ENCODE peak calls at places on chromosomes 1 and 21, in nine cellular contexts. One of them, this sample, is unnamed.

GRCh38 chr1:162854245-162854860 is 6.6 kb downstream of the CCDC190 start:
- DNase-seq in activated T-cell treated with anti-CD3 and anti-CD28 coated beads, Interleukin-2, amount 50 U/mL, for 72 hours: peak; percentile 46
- DNase-seq in heart right ventricle: peak; percentile 47
- DNase-seq in fibroblast of gingiva: peak; percentile 75
- DNase-seq in fibroblast of the conjunctiva: peak; percentile 71
- DNase-seq in NCI-H1092 treated with DMSO at 0.1 percent for 48 hours: peak; percentile 84
- DNase-seq in SHP77: peak; percentile 77
- DNase-seq in posterior cingulate gyrus: peak; percentile 71
- DNase-seq in RPMI8226: peak; percentile 75
- DNase-seq in this sample: peak; percentile 7

GRCh38 chr1:76314730-76315129 is 240.2 kb downstream of the ST6GALNAC3 start:
- DNase-seq in activated T-cell treated with anti-CD3 and anti-CD28 coated beads, Interleukin-2, amount 50 U/mL, for 72 hours: no peak
- DNase-seq in heart right ventricle: no peak
- DNase-seq in fibroblast of gingiva: no peak
- DNase-seq in fibroblast of the conjunctiva: no peak
- DNase-seq in NCI-H1092 treated with DMSO at 0.1 percent for 48 hours: no peak
- DNase-seq in SHP77: no peak
- DNase-seq in posterior cingulate gyrus: no peak
- DNase-seq in RPMI8226: no peak
- DNase-seq in this sample: no peak

GRCh38 chr1:149917590-149918144 is at the start of gene SV2A:
- DNase-seq in activated T-cell treated with anti-CD3 and anti-CD28 coated beads, Interleukin-2, amount 50 U/mL, for 72 hours: peak; percentile 49
- DNase-seq in heart right ventricle: no peak
- DNase-seq in fibroblast of gingiva: peak; percentile 69
- DNase-seq in fibroblast of the conjunctiva: peak; percentile 41
- DNase-seq in NCI-H1092 treated with DMSO at 0.1 percent for 48 hours: peak; percentile 73
- DNase-seq in SHP77: peak; percentile 88
- DNase-seq in posterior cingulate gyrus: peak; percentile 78
- DNase-seq in RPMI8226: no peak
- DNase-seq in this sample: peak; percentile 39

GRCh38 chr1:97144527-97144926 is 422.9 kb downstream of the PTBP2 start:
- DNase-seq in activated T-cell treated with anti-CD3 and anti-CD28 coated beads, Interleukin-2, amount 50 U/mL, for 72 hours: no peak
- DNase-seq in heart right ventricle: no peak
- DNase-seq in fibroblast of gingiva: peak; percentile 11
- DNase-seq in fibroblast of the conjunctiva: peak; percentile 22
- DNase-seq in NCI-H1092 treated with DMSO at 0.1 percent for 48 hours: no peak
- DNase-seq in SHP77: no peak
- DNase-seq in posterior cingulate gyrus: no peak
- DNase-seq in RPMI8226: no peak
- DNase-seq in this sample: no peak

GRCh38 chr1:70143052-70143659 is 62.2 kb downstream of the LRRC40 start:
- DNase-seq in activated T-cell treated with anti-CD3 and anti-CD28 coated beads, Interleukin-2, amount 50 U/mL, for 72 hours: no peak
- DNase-seq in heart right ventricle: no peak
- DNase-seq in fibroblast of gingiva: peak; percentile 61
- DNase-seq in fibroblast of the conjunctiva: peak; percentile 37
- DNase-seq in NCI-H1092 treated with DMSO at 0.1 percent for 48 hours: no peak
- DNase-seq in SHP77: no peak
- DNase-seq in posterior cingulate gyrus: no peak
- DNase-seq in RPMI8226: no peak
- DNase-seq in this sample: no peak

GRCh38 chr1:203536981-203537455 is 43.1 kb downstream of the OPTC start:
- DNase-seq in activated T-cell treated with anti-CD3 and anti-CD28 coated beads, Interleukin-2, amount 50 U/mL, for 72 hours: no peak
- DNase-seq in heart right ventricle: no peak
- DNase-seq in fibroblast of gingiva: peak; percentile 45
- DNase-seq in fibroblast of the conjunctiva: peak; percentile 36
- DNase-seq in NCI-H1092 treated with DMSO at 0.1 percent for 48 hours: no peak
- DNase-seq in SHP77: no peak
- DNase-seq in posterior cingulate gyrus: no peak
- DNase-seq in RPMI8226: no peak
- DNase-seq in this sample: no peak

GRCh38 chr1:178093958-178094751 is at the start of gene RASAL2:
- DNase-seq in activated T-cell treated with anti-CD3 and anti-CD28 coated beads, Interleukin-2, amount 50 U/mL, for 72 hours: peak; percentile 15
- DNase-seq in heart right ventricle: peak; percentile 68
- DNase-seq in fibroblast of gingiva: peak; percentile 67
- DNase-seq in fibroblast of the conjunctiva: no peak
- DNase-seq in NCI-H1092 treated with DMSO at 0.1 percent for 48 hours: peak; percentile 84
- DNase-seq in SHP77: peak; percentile 37
- DNase-seq in posterior cingulate gyrus: peak; percentile 60
- DNase-seq in RPMI8226: peak; percentile 15
- DNase-seq in this sample: no peak

GRCh38 chr1:85374160-85374559 is 90.8 kb downstream of the DDAH1 start:
- DNase-seq in activated T-cell treated with anti-CD3 and anti-CD28 coated beads, Interleukin-2, amount 50 U/mL, for 72 hours: no peak
- DNase-seq in heart right ventricle: no peak
- DNase-seq in fibroblast of gingiva: peak; percentile 48
- DNase-seq in fibroblast of the conjunctiva: peak; percentile 37
- DNase-seq in NCI-H1092 treated with DMSO at 0.1 percent for 48 hours: no peak
- DNase-seq in SHP77: no peak
- DNase-seq in posterior cingulate gyrus: no peak
- DNase-seq in RPMI8226: no peak
- DNase-seq in this sample: no peak

GRCh38 chr1:31580513-31580870 is 4.2 kb downstream of the TINAGL1 start:
- DNase-seq in activated T-cell treated with anti-CD3 and anti-CD28 coated beads, Interleukin-2, amount 50 U/mL, for 72 hours: no peak
- DNase-seq in heart right ventricle: no peak
- DNase-seq in fibroblast of gingiva: no peak
- DNase-seq in fibroblast of the conjunctiva: no peak
- DNase-seq in NCI-H1092 treated with DMSO at 0.1 percent for 48 hours: no peak
- DNase-seq in SHP77: no peak
- DNase-seq in posterior cingulate gyrus: no peak
- DNase-seq in RPMI8226: no peak
- DNase-seq in this sample: no peak

GRCh38 chr21:38930838-38931237 is 125.1 kb downstream of the ETS2 start:
- DNase-seq in activated T-cell treated with anti-CD3 and anti-CD28 coated beads, Interleukin-2, amount 50 U/mL, for 72 hours: no peak
- DNase-seq in heart right ventricle: no peak
- DNase-seq in fibroblast of gingiva: peak; percentile 83
- DNase-seq in fibroblast of the conjunctiva: peak; percentile 72
- DNase-seq in NCI-H1092 treated with DMSO at 0.1 percent for 48 hours: no peak
- DNase-seq in SHP77: no peak
- DNase-seq in posterior cingulate gyrus: no peak
- DNase-seq in RPMI8226: no peak
- DNase-seq in this sample: no peak

GRCh38 chr1:15911927-15912326 is 64.0 kb downstream of the ZBTB17 start:
- DNase-seq in activated T-cell treated with anti-CD3 and anti-CD28 coated beads, Interleukin-2, amount 50 U/mL, for 72 hours: no peak
- DNase-seq in heart right ventricle: no peak
- DNase-seq in fibroblast of gingiva: no peak
- DNase-seq in fibroblast of the conjunctiva: no peak
- DNase-seq in NCI-H1092 treated with DMSO at 0.1 percent for 48 hours: no peak
- DNase-seq in SHP77: no peak
- DNase-seq in posterior cingulate gyrus: no peak
- DNase-seq in RPMI8226: no peak
- DNase-seq in this sample: no peak

GRCh38 chr1:240092301-240093119 is 827 bp downstream of the FMN2 start:
- DNase-seq in activated T-cell treated with anti-CD3 and anti-CD28 coated beads, Interleukin-2, amount 50 U/mL, for 72 hours: no peak
- DNase-seq in heart right ventricle: no peak
- DNase-seq in fibroblast of gingiva: peak; percentile 71
- DNase-seq in fibroblast of the conjunctiva: peak; percentile 55
- DNase-seq in NCI-H1092 treated with DMSO at 0.1 percent for 48 hours: peak; percentile 66
- DNase-seq in SHP77: peak; percentile 47
- DNase-seq in posterior cingulate gyrus: peak; percentile 64
- DNase-seq in RPMI8226: no peak
- DNase-seq in this sample: no peak

GRCh38 chr1:37901893-37902225 is 42.5 kb upstream of the MTF1 start:
- DNase-seq in activated T-cell treated with anti-CD3 and anti-CD28 coated beads, Interleukin-2, amount 50 U/mL, for 72 hours: no peak
- DNase-seq in heart right ventricle: no peak
- DNase-seq in fibroblast of gingiva: no peak
- DNase-seq in fibroblast of the conjunctiva: no peak
- DNase-seq in NCI-H1092 treated with DMSO at 0.1 percent for 48 hours: no peak
- DNase-seq in SHP77: no peak
- DNase-seq in posterior cingulate gyrus: no peak
- DNase-seq in RPMI8226: no peak
- DNase-seq in this sample: no peak

GRCh38 chr1:206963119-206963712 is 7.0 kb downstream of the FCAMR start:
- DNase-seq in activated T-cell treated with anti-CD3 and anti-CD28 coated beads, Interleukin-2, amount 50 U/mL, for 72 hours: no peak
- DNase-seq in heart right ventricle: no peak
- DNase-seq in fibroblast of gingiva: no peak
- DNase-seq in fibroblast of the conjunctiva: no peak
- DNase-seq in NCI-H1092 treated with DMSO at 0.1 percent for 48 hours: no peak
- DNase-seq in SHP77: no peak
- DNase-seq in posterior cingulate gyrus: no peak
- DNase-seq in RPMI8226: no peak
- DNase-seq in this sample: no peak

GRCh38 chr1:21308847-21309652 is 18.8 kb upstream of the ECE1 start:
- DNase-seq in activated T-cell treated with anti-CD3 and anti-CD28 coated beads, Interleukin-2, amount 50 U/mL, for 72 hours: no peak
- DNase-seq in heart right ventricle: no peak
- DNase-seq in fibroblast of gingiva: no peak
- DNase-seq in fibroblast of the conjunctiva: no peak
- DNase-seq in NCI-H1092 treated with DMSO at 0.1 percent for 48 hours: peak; percentile 81
- DNase-seq in SHP77: no peak
- DNase-seq in posterior cingulate gyrus: no peak
- DNase-seq in RPMI8226: peak; percentile 52
- DNase-seq in this sample: no peak

GRCh38 chr1:248862695-248863010 is 3.8 kb upstream of the ZNF692 start:
- DNase-seq in activated T-cell treated with anti-CD3 and anti-CD28 coated beads, Interleukin-2, amount 50 U/mL, for 72 hours: no peak
- DNase-seq in heart right ventricle: no peak
- DNase-seq in fibroblast of gingiva: no peak
- DNase-seq in fibroblast of the conjunctiva: no peak
- DNase-seq in NCI-H1092 treated with DMSO at 0.1 percent for 48 hours: no peak
- DNase-seq in SHP77: no peak
- DNase-seq in posterior cingulate gyrus: no peak
- DNase-seq in RPMI8226: no peak
- DNase-seq in this sample: no peak

GRCh38 chr1:235532350-235532749 is 28.1 kb upstream of the B3GALNT2 start:
- DNase-seq in activated T-cell treated with anti-CD3 and anti-CD28 coated beads, Interleukin-2, amount 50 U/mL, for 72 hours: no peak
- DNase-seq in heart right ventricle: no peak
- DNase-seq in fibroblast of gingiva: no peak
- DNase-seq in fibroblast of the conjunctiva: peak; percentile 29
- DNase-seq in NCI-H1092 treated with DMSO at 0.1 percent for 48 hours: no peak
- DNase-seq in SHP77: no peak
- DNase-seq in posterior cingulate gyrus: no peak
- DNase-seq in RPMI8226: no peak
- DNase-seq in this sample: no peak

GRCh38 chr1:102120910-102121309 is 124.2 kb upstream of the OLFM3 start:
- DNase-seq in activated T-cell treated with anti-CD3 and anti-CD28 coated beads, Interleukin-2, amount 50 U/mL, for 72 hours: no peak
- DNase-seq in heart right ventricle: no peak
- DNase-seq in fibroblast of gingiva: no peak
- DNase-seq in fibroblast of the conjunctiva: no peak
- DNase-seq in NCI-H1092 treated with DMSO at 0.1 percent for 48 hours: peak; percentile 0
- DNase-seq in SHP77: peak; percentile 77
- DNase-seq in posterior cingulate gyrus: no peak
- DNase-seq in RPMI8226: peak; percentile 33
- DNase-seq in this sample: no peak

GRCh38 chr1:172537827-172538391 is 5.0 kb downstream of the SUCO start:
- DNase-seq in activated T-cell treated with anti-CD3 and anti-CD28 coated beads, Interleukin-2, amount 50 U/mL, for 72 hours: no peak
- DNase-seq in heart right ventricle: no peak
- DNase-seq in fibroblast of gingiva: no peak
- DNase-seq in fibroblast of the conjunctiva: no peak
- DNase-seq in NCI-H1092 treated with DMSO at 0.1 percent for 48 hours: no peak
- DNase-seq in SHP77: no peak
- DNase-seq in posterior cingulate gyrus: no peak
- DNase-seq in RPMI8226: no peak
- DNase-seq in this sample: no peak

GRCh38 chr1:177282976-177283375 is 112.2 kb downstream of the BRINP2 start:
- DNase-seq in activated T-cell treated with anti-CD3 and anti-CD28 coated beads, Interleukin-2, amount 50 U/mL, for 72 hours: no peak
- DNase-seq in heart right ventricle: no peak
- DNase-seq in fibroblast of gingiva: no peak
- DNase-seq in fibroblast of the conjunctiva: no peak
- DNase-seq in NCI-H1092 treated with DMSO at 0.1 percent for 48 hours: no peak
- DNase-seq in SHP77: no peak
- DNase-seq in posterior cingulate gyrus: no peak
- DNase-seq in RPMI8226: no peak
- DNase-seq in this sample: no peak

GRCh38 chr1:41073971-41074370 is 52.4 kb upstream of the SLFNL1 start:
- DNase-seq in activated T-cell treated with anti-CD3 and anti-CD28 coated beads, Interleukin-2, amount 50 U/mL, for 72 hours: no peak
- DNase-seq in heart right ventricle: no peak
- DNase-seq in fibroblast of gingiva: peak; percentile 6
- DNase-seq in fibroblast of the conjunctiva: no peak
- DNase-seq in NCI-H1092 treated with DMSO at 0.1 percent for 48 hours: no peak
- DNase-seq in SHP77: no peak
- DNase-seq in posterior cingulate gyrus: no peak
- DNase-seq in RPMI8226: no peak
- DNase-seq in this sample: no peak

GRCh38 chr1:214460304-214460916 is 91.0 kb downstream of the PTPN14 start:
- DNase-seq in activated T-cell treated with anti-CD3 and anti-CD28 coated beads, Interleukin-2, amount 50 U/mL, for 72 hours: no peak
- DNase-seq in heart right ventricle: no peak
- DNase-seq in fibroblast of gingiva: no peak
- DNase-seq in fibroblast of the conjunctiva: no peak
- DNase-seq in NCI-H1092 treated with DMSO at 0.1 percent for 48 hours: no peak
- DNase-seq in SHP77: no peak
- DNase-seq in posterior cingulate gyrus: no peak
- DNase-seq in RPMI8226: no peak
- DNase-seq in this sample: no peak

GRCh38 chr21:46000182-46000730 is 18.7 kb downstream of the COL6A1 start:
- DNase-seq in activated T-cell treated with anti-CD3 and anti-CD28 coated beads, Interleukin-2, amount 50 U/mL, for 72 hours: no peak
- DNase-seq in heart right ventricle: peak; percentile 2
- DNase-seq in fibroblast of gingiva: peak; percentile 26
- DNase-seq in fibroblast of the conjunctiva: no peak
- DNase-seq in NCI-H1092 treated with DMSO at 0.1 percent for 48 hours: no peak
- DNase-seq in SHP77: no peak
- DNase-seq in posterior cingulate gyrus: no peak
- DNase-seq in RPMI8226: no peak
- DNase-seq in this sample: no peak

GRCh38 chr1:119784127-119784781 is 15.5 kb upstream of the HMGCS2 start:
- DNase-seq in activated T-cell treated with anti-CD3 and anti-CD28 coated beads, Interleukin-2, amount 50 U/mL, for 72 hours: no peak
- DNase-seq in heart right ventricle: no peak
- DNase-seq in fibroblast of gingiva: peak; percentile 74
- DNase-seq in fibroblast of the conjunctiva: peak; percentile 24
- DNase-seq in NCI-H1092 treated with DMSO at 0.1 percent for 48 hours: no peak
- DNase-seq in SHP77: no peak
- DNase-seq in posterior cingulate gyrus: no peak
- DNase-seq in RPMI8226: no peak
- DNase-seq in this sample: no peak

GRCh38 chr1:157274698-157275534 is 136.7 kb upstream of the ETV3 start:
- DNase-seq in activated T-cell treated with anti-CD3 and anti-CD28 coated beads, Interleukin-2, amount 50 U/mL, for 72 hours: no peak
- DNase-seq in heart right ventricle: no peak
- DNase-seq in fibroblast of gingiva: no peak
- DNase-seq in fibroblast of the conjunctiva: peak; percentile 1
- DNase-seq in NCI-H1092 treated with DMSO at 0.1 percent for 48 hours: no peak
- DNase-seq in SHP77: peak; percentile 3
- DNase-seq in posterior cingulate gyrus: no peak
- DNase-seq in RPMI8226: no peak
- DNase-seq in this sample: no peak

GRCh38 chr1:236090741-236091147 is 25.9 kb upstream of the NID1 start:
- DNase-seq in activated T-cell treated with anti-CD3 and anti-CD28 coated beads, Interleukin-2, amount 50 U/mL, for 72 hours: no peak
- DNase-seq in heart right ventricle: no peak
- DNase-seq in fibroblast of gingiva: peak; percentile 39
- DNase-seq in fibroblast of the conjunctiva: no peak
- DNase-seq in NCI-H1092 treated with DMSO at 0.1 percent for 48 hours: peak; percentile 27
- DNase-seq in SHP77: no peak
- DNase-seq in posterior cingulate gyrus: no peak
- DNase-seq in RPMI8226: no peak
- DNase-seq in this sample: no peak

GRCh38 chr1:22118291-22118992 is 24.5 kb downstream of the WNT4 start:
- DNase-seq in activated T-cell treated with anti-CD3 and anti-CD28 coated beads, Interleukin-2, amount 50 U/mL, for 72 hours: no peak
- DNase-seq in heart right ventricle: no peak
- DNase-seq in fibroblast of gingiva: no peak
- DNase-seq in fibroblast of the conjunctiva: no peak
- DNase-seq in NCI-H1092 treated with DMSO at 0.1 percent for 48 hours: no peak
- DNase-seq in SHP77: no peak
- DNase-seq in posterior cingulate gyrus: no peak
- DNase-seq in RPMI8226: no peak
- DNase-seq in this sample: no peak

GRCh38 chr1:44747878-44748277 is 8.2 kb downstream of the KIF2C start:
- DNase-seq in activated T-cell treated with anti-CD3 and anti-CD28 coated beads, Interleukin-2, amount 50 U/mL, for 72 hours: no peak
- DNase-seq in heart right ventricle: no peak
- DNase-seq in fibroblast of gingiva: no peak
- DNase-seq in fibroblast of the conjunctiva: no peak
- DNase-seq in NCI-H1092 treated with DMSO at 0.1 percent for 48 hours: no peak
- DNase-seq in SHP77: no peak
- DNase-seq in posterior cingulate gyrus: no peak
- DNase-seq in RPMI8226: no peak
- DNase-seq in this sample: no peak

GRCh38 chr1:15525043-15525958 is 1.3 kb upstream of the CASP9 start:
- DNase-seq in activated T-cell treated with anti-CD3 and anti-CD28 coated beads, Interleukin-2, amount 50 U/mL, for 72 hours: no peak
- DNase-seq in heart right ventricle: no peak
- DNase-seq in fibroblast of gingiva: no peak
- DNase-seq in fibroblast of the conjunctiva: no peak
- DNase-seq in NCI-H1092 treated with DMSO at 0.1 percent for 48 hours: peak; percentile 49
- DNase-seq in SHP77: no peak
- DNase-seq in posterior cingulate gyrus: no peak
- DNase-seq in RPMI8226: peak; percentile 27
- DNase-seq in this sample: no peak

This sample was measured in effector memory CD4-positive, alpha-beta T cell.